ENCODE peak calls at places on chromosomes 7 and 10, in eight cellular contexts. One of them, this sample, is unnamed.

GRCh38 chr10:2262878-2263277 is 525.6 kb upstream of the ADARB2 start:
- DNase-seq in fibroblast of lung: no peak
- DNase-seq in effector memory CD4-positive, alpha-beta T cell: no peak
- DNase-seq in non-pigmented ciliary epithelial cell: no peak
- DNase-seq in activated T-cell treated with anti-CD3 and anti-CD28 coated beads, Interleukin-2, amount 50 U/mL, for 72 hours: no peak
- DNase-seq in Kasumi-1: no peak
- DNase-seq in NCI-H1092: no peak
- DNase-seq in iris pigment epithelial cell: no peak
- DNase-seq in this sample: no peak

GRCh38 chr10:133169173-133169947 is 9.3 kb downstream of the KNDC1 start:
- DNase-seq in activated T-cell treated with anti-CD3 and anti-CD28 coated beads, Interleukin-2, amount 50 U/mL, for 72 hours: no peak
- DNase-seq in iris pigment epithelial cell: no peak
- DNase-seq in Kasumi-1: no peak
- DNase-seq in effector memory CD4-positive, alpha-beta T cell: no peak
- DNase-seq in non-pigmented ciliary epithelial cell: no peak
- DNase-seq in fibroblast of lung: no peak
- DNase-seq in NCI-H1092: no peak
- DNase-seq in this sample: no peak

GRCh38 chr10:14244147-14244546 is 86.6 kb downstream of the FRMD4A start:
- DNase-seq in non-pigmented ciliary epithelial cell: no peak
- DNase-seq in Kasumi-1: no peak
- DNase-seq in effector memory CD4-positive, alpha-beta T cell: no peak
- DNase-seq in activated T-cell treated with anti-CD3 and anti-CD28 coated beads, Interleukin-2, amount 50 U/mL, for 72 hours: no peak
- DNase-seq in fibroblast of lung: peak; percentile 24
- DNase-seq in iris pigment epithelial cell: no peak
- DNase-seq in NCI-H1092: no peak
- DNase-seq in this sample: no peak

GRCh38 chr7:2172311-2173183 is 60.2 kb downstream of the MAD1L1 start:
- DNase-seq in Kasumi-1: no peak
- DNase-seq in non-pigmented ciliary epithelial cell: peak; percentile 67
- DNase-seq in iris pigment epithelial cell: peak; percentile 94
- DNase-seq in fibroblast of lung: peak; percentile 88
- DNase-seq in NCI-H1092: peak; percentile 75
- DNase-seq in effector memory CD4-positive, alpha-beta T cell: no peak
- DNase-seq in activated T-cell treated with anti-CD3 and anti-CD28 coated beads, Interleukin-2, amount 50 U/mL, for 72 hours: no peak
- DNase-seq in this sample: peak; percentile 33

GRCh38 chr7:98168181-98168903 is 42.9 kb upstream of the BHLHA15 start:
- DNase-seq in iris pigment epithelial cell: peak; percentile 46
- DNase-seq in effector memory CD4-positive, alpha-beta T cell: peak; percentile 47
- DNase-seq in activated T-cell treated with anti-CD3 and anti-CD28 coated beads, Interleukin-2, amount 50 U/mL, for 72 hours: peak; percentile 68
- DNase-seq in NCI-H1092: peak; percentile 63
- DNase-seq in non-pigmented ciliary epithelial cell: peak; percentile 27
- DNase-seq in fibroblast of lung: peak; percentile 63
- DNase-seq in Kasumi-1: peak; percentile 4
- DNase-seq in this sample: no peak

GRCh38 chr7:133980794-133981193 is 146.3 kb upstream of the LRGUK start:
- DNase-seq in activated T-cell treated with anti-CD3 and anti-CD28 coated beads, Interleukin-2, amount 50 U/mL, for 72 hours: no peak
- DNase-seq in effector memory CD4-positive, alpha-beta T cell: no peak
- DNase-seq in iris pigment epithelial cell: no peak
- DNase-seq in non-pigmented ciliary epithelial cell: no peak
- DNase-seq in Kasumi-1: no peak
- DNase-seq in fibroblast of lung: no peak
- DNase-seq in NCI-H1092: no peak
- DNase-seq in this sample: no peak

GRCh38 chr7:111763221-111763791 is 201.0 kb upstream of the IMMP2L start:
- DNase-seq in fibroblast of lung: peak; percentile 49
- DNase-seq in effector memory CD4-positive, alpha-beta T cell: no peak
- DNase-seq in iris pigment epithelial cell: peak; percentile 70
- DNase-seq in activated T-cell treated with anti-CD3 and anti-CD28 coated beads, Interleukin-2, amount 50 U/mL, for 72 hours: no peak
- DNase-seq in non-pigmented ciliary epithelial cell: no peak
- DNase-seq in Kasumi-1: peak; percentile 77
- DNase-seq in NCI-H1092: no peak
- DNase-seq in this sample: no peak

GRCh38 chr7:118222591-118222990 is 1.9 kb upstream of the ANKRD7 start:
- DNase-seq in NCI-H1092: no peak
- DNase-seq in activated T-cell treated with anti-CD3 and anti-CD28 coated beads, Interleukin-2, amount 50 U/mL, for 72 hours: no peak
- DNase-seq in non-pigmented ciliary epithelial cell: no peak
- DNase-seq in iris pigment epithelial cell: no peak
- DNase-seq in Kasumi-1: no peak
- DNase-seq in fibroblast of lung: no peak
- DNase-seq in effector memory CD4-positive, alpha-beta T cell: no peak
- DNase-seq in this sample: no peak

GRCh38 chr7:665251-665650 is 61.2 kb upstream of the DNAAF5 start:
- DNase-seq in effector memory CD4-positive, alpha-beta T cell: no peak
- DNase-seq in NCI-H1092: no peak
- DNase-seq in iris pigment epithelial cell: peak; percentile 78
- DNase-seq in Kasumi-1: no peak
- DNase-seq in non-pigmented ciliary epithelial cell: peak; percentile 26
- DNase-seq in fibroblast of lung: peak; percentile 65
- DNase-seq in activated T-cell treated with anti-CD3 and anti-CD28 coated beads, Interleukin-2, amount 50 U/mL, for 72 hours: no peak
- DNase-seq in this sample: no peak

GRCh38 chr7:26993816-26994810 is 101.7 kb downstream of the HOXA1 start:
- DNase-seq in activated T-cell treated with anti-CD3 and anti-CD28 coated beads, Interleukin-2, amount 50 U/mL, for 72 hours: no peak
- DNase-seq in NCI-H1092: no peak
- DNase-seq in Kasumi-1: no peak
- DNase-seq in iris pigment epithelial cell: no peak
- DNase-seq in non-pigmented ciliary epithelial cell: no peak
- DNase-seq in fibroblast of lung: peak; percentile 7
- DNase-seq in effector memory CD4-positive, alpha-beta T cell: no peak
- DNase-seq in this sample: no peak

GRCh38 chr7:44278451-44279161 is 46.8 kb downstream of the CAMK2B start:
- DNase-seq in Kasumi-1: no peak
- DNase-seq in effector memory CD4-positive, alpha-beta T cell: no peak
- DNase-seq in fibroblast of lung: peak; percentile 20
- DNase-seq in non-pigmented ciliary epithelial cell: no peak
- DNase-seq in NCI-H1092: no peak
- DNase-seq in activated T-cell treated with anti-CD3 and anti-CD28 coated beads, Interleukin-2, amount 50 U/mL, for 72 hours: peak; percentile 2
- DNase-seq in iris pigment epithelial cell: peak; percentile 20
- DNase-seq in this sample: no peak

GRCh38 chr10:132140167-132140925 is 46.4 kb upstream of the DPYSL4 start:
- DNase-seq in activated T-cell treated with anti-CD3 and anti-CD28 coated beads, Interleukin-2, amount 50 U/mL, for 72 hours: no peak
- DNase-seq in effector memory CD4-positive, alpha-beta T cell: no peak
- DNase-seq in fibroblast of lung: no peak
- DNase-seq in Kasumi-1: no peak
- DNase-seq in iris pigment epithelial cell: no peak
- DNase-seq in NCI-H1092: no peak
- DNase-seq in non-pigmented ciliary epithelial cell: no peak
- DNase-seq in this sample: no peak

GRCh38 chr10:100370561-100370975 is 23.5 kb downstream of the SCD start:
- DNase-seq in activated T-cell treated with anti-CD3 and anti-CD28 coated beads, Interleukin-2, amount 50 U/mL, for 72 hours: peak; percentile 34
- DNase-seq in Kasumi-1: no peak
- DNase-seq in effector memory CD4-positive, alpha-beta T cell: peak; percentile 12
- DNase-seq in iris pigment epithelial cell: no peak
- DNase-seq in NCI-H1092: no peak
- DNase-seq in fibroblast of lung: peak; percentile 45
- DNase-seq in non-pigmented ciliary epithelial cell: no peak
- DNase-seq in this sample: no peak

GRCh38 chr7:85587777-85588176 is 400.9 kb upstream of the SEMA3D start:
- DNase-seq in effector memory CD4-positive, alpha-beta T cell: no peak
- DNase-seq in NCI-H1092: no peak
- DNase-seq in non-pigmented ciliary epithelial cell: no peak
- DNase-seq in Kasumi-1: no peak
- DNase-seq in activated T-cell treated with anti-CD3 and anti-CD28 coated beads, Interleukin-2, amount 50 U/mL, for 72 hours: no peak
- DNase-seq in iris pigment epithelial cell: peak; percentile 10
- DNase-seq in fibroblast of lung: no peak
- DNase-seq in this sample: no peak

GRCh38 chr7:17095001-17095574 is 203.4 kb upstream of the AHR start:
- DNase-seq in effector memory CD4-positive, alpha-beta T cell: no peak
- DNase-seq in NCI-H1092: no peak
- DNase-seq in fibroblast of lung: peak; percentile 89
- DNase-seq in activated T-cell treated with anti-CD3 and anti-CD28 coated beads, Interleukin-2, amount 50 U/mL, for 72 hours: no peak
- DNase-seq in non-pigmented ciliary epithelial cell: no peak
- DNase-seq in Kasumi-1: no peak
- DNase-seq in iris pigment epithelial cell: no peak
- DNase-seq in this sample: peak; percentile 97

GRCh38 chr10:133324198-133324792 is 12.4 kb downstream of the CALY start:
- DNase-seq in Kasumi-1: peak; percentile 32
- DNase-seq in activated T-cell treated with anti-CD3 and anti-CD28 coated beads, Interleukin-2, amount 50 U/mL, for 72 hours: peak; percentile 68
- DNase-seq in effector memory CD4-positive, alpha-beta T cell: peak; percentile 51
- DNase-seq in NCI-H1092: peak; percentile 52
- DNase-seq in fibroblast of lung: peak; percentile 58
- DNase-seq in iris pigment epithelial cell: peak; percentile 66
- DNase-seq in non-pigmented ciliary epithelial cell: no peak
- DNase-seq in this sample: no peak

GRCh38 chr10:75660833-75661232 is 229.4 kb downstream of the LRMDA start:
- DNase-seq in Kasumi-1: no peak
- DNase-seq in fibroblast of lung: peak; percentile 70
- DNase-seq in NCI-H1092: no peak
- DNase-seq in iris pigment epithelial cell: no peak
- DNase-seq in non-pigmented ciliary epithelial cell: no peak
- DNase-seq in effector memory CD4-positive, alpha-beta T cell: no peak
- DNase-seq in activated T-cell treated with anti-CD3 and anti-CD28 coated beads, Interleukin-2, amount 50 U/mL, for 72 hours: no peak
- DNase-seq in this sample: no peak

GRCh38 chr10:67550042-67550441 is 146.0 kb downstream of the CTNNA3 start:
- DNase-seq in NCI-H1092: no peak
- DNase-seq in Kasumi-1: no peak
- DNase-seq in activated T-cell treated with anti-CD3 and anti-CD28 coated beads, Interleukin-2, amount 50 U/mL, for 72 hours: no peak
- DNase-seq in iris pigment epithelial cell: peak; percentile 53
- DNase-seq in non-pigmented ciliary epithelial cell: no peak
- DNase-seq in fibroblast of lung: peak; percentile 23
- DNase-seq in effector memory CD4-positive, alpha-beta T cell: no peak
- DNase-seq in this sample: no peak

GRCh38 chr10:34722404-34722803 is 92.7 kb downstream of the PARD3 start:
- DNase-seq in effector memory CD4-positive, alpha-beta T cell: no peak
- DNase-seq in Kasumi-1: no peak
- DNase-seq in iris pigment epithelial cell: no peak
- DNase-seq in activated T-cell treated with anti-CD3 and anti-CD28 coated beads, Interleukin-2, amount 50 U/mL, for 72 hours: no peak
- DNase-seq in NCI-H1092: no peak
- DNase-seq in non-pigmented ciliary epithelial cell: no peak
- DNase-seq in fibroblast of lung: no peak
- DNase-seq in this sample: no peak

GRCh38 chr10:60430017-60430416 is 40.3 kb upstream of the ANK3 start:
- DNase-seq in iris pigment epithelial cell: peak; percentile 59
- DNase-seq in non-pigmented ciliary epithelial cell: peak; percentile 67
- DNase-seq in effector memory CD4-positive, alpha-beta T cell: no peak
- DNase-seq in Kasumi-1: no peak
- DNase-seq in fibroblast of lung: peak; percentile 94
- DNase-seq in NCI-H1092: no peak
- DNase-seq in activated T-cell treated with anti-CD3 and anti-CD28 coated beads, Interleukin-2, amount 50 U/mL, for 72 hours: no peak
- DNase-seq in this sample: peak; percentile 26

GRCh38 chr10:13099666-13100348 is at the start of gene OPTN:
- DNase-seq in iris pigment epithelial cell: peak; percentile 88
- DNase-seq in non-pigmented ciliary epithelial cell: no peak
- DNase-seq in Kasumi-1: peak; percentile 65
- DNase-seq in activated T-cell treated with anti-CD3 and anti-CD28 coated beads, Interleukin-2, amount 50 U/mL, for 72 hours: peak; percentile 82
- DNase-seq in fibroblast of lung: peak; percentile 77
- DNase-seq in NCI-H1092: peak; percentile 57
- DNase-seq in effector memory CD4-positive, alpha-beta T cell: peak; percentile 76
- DNase-seq in this sample: no peak

GRCh38 chr7:74495112-74495880 is 41.6 kb downstream of the GTF2IRD1 start:
- DNase-seq in effector memory CD4-positive, alpha-beta T cell: no peak
- DNase-seq in activated T-cell treated with anti-CD3 and anti-CD28 coated beads, Interleukin-2, amount 50 U/mL, for 72 hours: no peak
- DNase-seq in NCI-H1092: no peak
- DNase-seq in Kasumi-1: no peak
- DNase-seq in fibroblast of lung: no peak
- DNase-seq in non-pigmented ciliary epithelial cell: no peak
- DNase-seq in iris pigment epithelial cell: no peak
- DNase-seq in this sample: no peak

GRCh38 chr10:36280886-36281499 is 638.9 kb upstream of the FZD8 start:
- DNase-seq in activated T-cell treated with anti-CD3 and anti-CD28 coated beads, Interleukin-2, amount 50 U/mL, for 72 hours: no peak
- DNase-seq in effector memory CD4-positive, alpha-beta T cell: no peak
- DNase-seq in non-pigmented ciliary epithelial cell: no peak
- DNase-seq in Kasumi-1: no peak
- DNase-seq in NCI-H1092: no peak
- DNase-seq in iris pigment epithelial cell: peak; percentile 9
- DNase-seq in fibroblast of lung: no peak
- DNase-seq in this sample: no peak

GRCh38 chr7:65827366-65827765 is 45.5 kb upstream of the VKORC1L1 start:
- DNase-seq in non-pigmented ciliary epithelial cell: no peak
- DNase-seq in fibroblast of lung: peak; percentile 10
- DNase-seq in effector memory CD4-positive, alpha-beta T cell: no peak
- DNase-seq in Kasumi-1: no peak
- DNase-seq in activated T-cell treated with anti-CD3 and anti-CD28 coated beads, Interleukin-2, amount 50 U/mL, for 72 hours: no peak
- DNase-seq in NCI-H1092: no peak
- DNase-seq in iris pigment epithelial cell: peak; percentile 28
- DNase-seq in this sample: no peak

GRCh38 chr7:73626814-73627213 is 2.5 kb upstream of the MLXIPL start:
- DNase-seq in activated T-cell treated with anti-CD3 and anti-CD28 coated beads, Interleukin-2, amount 50 U/mL, for 72 hours: no peak
- DNase-seq in fibroblast of lung: no peak
- DNase-seq in non-pigmented ciliary epithelial cell: no peak
- DNase-seq in effector memory CD4-positive, alpha-beta T cell: no peak
- DNase-seq in iris pigment epithelial cell: no peak
- DNase-seq in Kasumi-1: no peak
- DNase-seq in NCI-H1092: no peak
- DNase-seq in this sample: no peak

GRCh38 chr10:128657508-128657907 is 531.3 kb upstream of the MKI67 start:
- DNase-seq in Kasumi-1: no peak
- DNase-seq in NCI-H1092: no peak
- DNase-seq in fibroblast of lung: no peak
- DNase-seq in effector memory CD4-positive, alpha-beta T cell: no peak
- DNase-seq in activated T-cell treated with anti-CD3 and anti-CD28 coated beads, Interleukin-2, amount 50 U/mL, for 72 hours: no peak
- DNase-seq in non-pigmented ciliary epithelial cell: no peak
- DNase-seq in iris pigment epithelial cell: no peak
- DNase-seq in this sample: no peak

GRCh38 chr7:111827863-111828504 is 265.7 kb upstream of the IMMP2L start:
- DNase-seq in effector memory CD4-positive, alpha-beta T cell: no peak
- DNase-seq in fibroblast of lung: peak; percentile 74
- DNase-seq in NCI-H1092: no peak
- DNase-seq in iris pigment epithelial cell: peak; percentile 86
- DNase-seq in activated T-cell treated with anti-CD3 and anti-CD28 coated beads, Interleukin-2, amount 50 U/mL, for 72 hours: no peak
- DNase-seq in Kasumi-1: no peak
- DNase-seq in non-pigmented ciliary epithelial cell: peak; percentile 63
- DNase-seq in this sample: no peak

GRCh38 chr10:100837300-100837699 is 75.5 kb upstream of the SLF2 start:
- DNase-seq in iris pigment epithelial cell: no peak
- DNase-seq in activated T-cell treated with anti-CD3 and anti-CD28 coated beads, Interleukin-2, amount 50 U/mL, for 72 hours: no peak
- DNase-seq in Kasumi-1: no peak
- DNase-seq in NCI-H1092: no peak
- DNase-seq in fibroblast of lung: no peak
- DNase-seq in non-pigmented ciliary epithelial cell: no peak
- DNase-seq in effector memory CD4-positive, alpha-beta T cell: no peak
- DNase-seq in this sample: no peak

GRCh38 chr10:30999084-30999712 is 32.5 kb downstream of the ZNF438 start:
- DNase-seq in Kasumi-1: peak; percentile 81
- DNase-seq in NCI-H1092: no peak
- DNase-seq in iris pigment epithelial cell: peak; percentile 60
- DNase-seq in fibroblast of lung: no peak
- DNase-seq in activated T-cell treated with anti-CD3 and anti-CD28 coated beads, Interleukin-2, amount 50 U/mL, for 72 hours: peak; percentile 4
- DNase-seq in effector memory CD4-positive, alpha-beta T cell: no peak
- DNase-seq in non-pigmented ciliary epithelial cell: no peak
- DNase-seq in this sample: no peak

GRCh38 chr10:74164641-74165529 is 13.9 kb downstream of the ADK start:
- DNase-seq in fibroblast of lung: peak; percentile 33
- DNase-seq in NCI-H1092: no peak
- DNase-seq in iris pigment epithelial cell: peak; percentile 65
- DNase-seq in Kasumi-1: no peak
- DNase-seq in non-pigmented ciliary epithelial cell: no peak
- DNase-seq in activated T-cell treated with anti-CD3 and anti-CD28 coated beads, Interleukin-2, amount 50 U/mL, for 72 hours: no peak
- DNase-seq in effector memory CD4-positive, alpha-beta T cell: no peak
- DNase-seq in this sample: no peak

GRCh38 chr7:116560021-116560970 is 35.5 kb downstream of the CAV1 start:
- DNase-seq in NCI-H1092: peak; percentile 22
- DNase-seq in Kasumi-1: no peak
- DNase-seq in effector memory CD4-positive, alpha-beta T cell: no peak
- DNase-seq in activated T-cell treated with anti-CD3 and anti-CD28 coated beads, Interleukin-2, amount 50 U/mL, for 72 hours: no peak
- DNase-seq in fibroblast of lung: peak; percentile 18
- DNase-seq in non-pigmented ciliary epithelial cell: no peak
- DNase-seq in iris pigment epithelial cell: no peak
- DNase-seq in this sample: no peak

GRCh38 chr10:5627486-5628044 is 38.8 kb downstream of the ASB13 start:
- DNase-seq in activated T-cell treated with anti-CD3 and anti-CD28 coated beads, Interleukin-2, amount 50 U/mL, for 72 hours: no peak
- DNase-seq in NCI-H1092: no peak
- DNase-seq in Kasumi-1: no peak
- DNase-seq in effector memory CD4-positive, alpha-beta T cell: no peak
- DNase-seq in iris pigment epithelial cell: no peak
- DNase-seq in fibroblast of lung: no peak
- DNase-seq in non-pigmented ciliary epithelial cell: no peak
- DNase-seq in this sample: no peak

GRCh38 chr7:95688931-95689453 is 83.4 kb upstream of the DYNC1I1 start:
- DNase-seq in NCI-H1092: peak; percentile 79
- DNase-seq in non-pigmented ciliary epithelial cell: no peak
- DNase-seq in effector memory CD4-positive, alpha-beta T cell: no peak
- DNase-seq in fibroblast of lung: peak; percentile 29
- DNase-seq in activated T-cell treated with anti-CD3 and anti-CD28 coated beads, Interleukin-2, amount 50 U/mL, for 72 hours: no peak
- DNase-seq in iris pigment epithelial cell: peak; percentile 38
- DNase-seq in Kasumi-1: no peak
- DNase-seq in this sample: no peak

GRCh38 chr10:97169911-97170693 is 15.7 kb downstream of the SLIT1 start:
- DNase-seq in fibroblast of lung: no peak
- DNase-seq in Kasumi-1: no peak
- DNase-seq in activated T-cell treated with anti-CD3 and anti-CD28 coated beads, Interleukin-2, amount 50 U/mL, for 72 hours: no peak
- DNase-seq in NCI-H1092: no peak
- DNase-seq in iris pigment epithelial cell: no peak
- DNase-seq in non-pigmented ciliary epithelial cell: no peak
- DNase-seq in effector memory CD4-positive, alpha-beta T cell: no peak
- DNase-seq in this sample: no peak

This sample was measured in BJ.